ENCODE peak calls at places on chromosome 12, in four cellular contexts. U, Q, P and W are unnamed samples. For H3K4me1, the result is how much of the 10 kb centered on the place peaks cover.

GRCh38 chr12:4118601-4119156 is 154.9 kb upstream of the CCND2 start:
- DNase-seq in U (no peak), Q (no peak), P (peak), W (no peak)

GRCh38 chr12:119114294-119114693 is 64.4 kb upstream of the HSPB8 start:
- DNase-seq in U (no peak), Q (no peak), P (no peak), W (no peak)

GRCh38 chr12:96471368-96472040 is 17.9 kb upstream of the CFAP54 start:
- DNase-seq in U (peak), Q (no peak), P (no peak), W (no peak)

GRCh38 chr12:132560421-132560830 is 50.0 kb downstream of the LRCOL1 start:
- DNase-seq in U (no peak), Q (no peak), P (peak), W (no peak)

GRCh38 chr12:67508830-67509229 is 139.7 kb upstream of the DYRK2 start:
- DNase-seq in U (no peak), Q (no peak), P (no peak), W (no peak)

GRCh38 chr12:76266797-76267196 is 81.4 kb downstream of the BBS10 start:
- DNase-seq in U (peak), Q (no peak), P (no peak), W (peak)

GRCh38 chr12:131076791-131077747 is 123.4 kb downstream of the ADGRD1 start:
- DNase-seq in U (no peak), Q (no peak), P (no peak), W (no peak)

GRCh38 chr12:65740873-65741600 is 83.2 kb upstream of the HMGA2 start:
- DNase-seq in U (peak), Q (peak), P (peak), W (peak)

GRCh38 chr12:52615208-52615868 is 3.0 kb downstream of the KRT73 start:
- DNase-seq in U (no peak), Q (no peak), P (peak), W (no peak)

GRCh38 chr12:52615912-52616311 is 2.4 kb downstream of the KRT73 start:
- DNase-seq in U (no peak), Q (no peak), P (peak), W (no peak)

GRCh38 chr12:52613363-52614030 is 4.9 kb downstream of the KRT73 start:
- DNase-seq in U (no peak), Q (no peak), P (peak), W (peak)

GRCh38 chr12:52612431-52613290 is 5.7 kb downstream of the KRT73 start:
- DNase-seq in U (no peak), Q (no peak), P (no peak), W (no peak)

DNA sequence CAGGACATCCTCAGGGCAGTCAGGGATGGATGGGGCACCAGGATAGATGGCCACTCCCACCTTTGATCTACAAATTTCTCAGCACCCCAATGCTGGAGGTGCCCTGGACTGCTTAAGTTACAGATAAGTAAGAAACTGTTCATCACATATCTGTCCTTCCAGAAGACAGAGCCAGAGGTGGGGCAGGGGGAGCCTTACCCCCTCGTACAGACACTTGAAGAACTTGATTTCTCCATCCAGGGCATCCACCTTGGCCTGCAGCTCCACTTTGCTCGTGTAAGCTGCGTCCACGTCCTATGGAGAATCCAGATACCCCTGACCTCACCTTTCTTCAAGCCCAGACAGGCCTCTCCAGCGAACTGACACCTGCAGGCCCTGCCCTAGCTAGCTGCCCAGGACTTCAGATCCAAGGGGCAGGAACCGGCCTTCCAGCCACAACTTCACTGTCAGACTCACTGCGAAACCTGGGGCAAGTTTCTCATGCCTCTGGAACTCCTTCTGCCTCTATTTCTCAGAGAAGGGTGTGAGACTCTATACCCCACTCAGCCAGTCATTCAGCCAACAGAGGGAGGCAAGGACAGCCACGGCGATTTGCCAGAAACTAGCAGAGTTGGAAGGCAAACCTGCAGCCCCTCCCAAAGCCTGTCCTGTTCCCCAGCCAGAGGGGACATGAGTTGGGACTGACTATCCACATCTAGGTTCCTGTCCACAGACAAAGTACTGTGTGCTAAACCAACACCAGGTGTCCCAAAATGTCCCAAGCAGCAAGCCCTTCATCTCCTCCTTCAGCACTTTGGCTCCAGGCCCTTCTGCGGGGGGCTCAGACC is 3.8 kb downstream of the KRT73 start:
- DNase-seq in U (no peak), Q (no peak), P (peak), W (peak)
- H3K4me1 ChIP-seq in U (under half), Q (under half), P (under half), W (under half)

DNA sequence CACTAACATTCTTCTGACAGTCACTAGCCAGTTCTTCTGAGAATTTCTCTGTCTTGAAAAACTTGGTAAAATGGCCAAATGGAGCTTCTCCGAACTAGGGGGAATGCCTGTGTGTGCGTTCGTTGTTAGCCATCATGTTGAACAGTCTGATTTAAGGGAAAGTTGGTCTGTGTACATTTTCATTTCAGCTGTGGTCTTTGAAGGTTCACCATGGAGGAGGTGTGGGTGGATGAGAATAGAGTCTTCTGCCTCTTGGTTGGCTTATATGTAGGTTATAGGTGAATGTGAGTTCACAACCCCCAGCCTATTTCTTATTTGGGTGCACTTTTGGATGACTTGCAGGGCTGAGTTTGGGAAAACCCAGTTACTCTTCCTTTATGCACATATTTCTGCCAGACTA is 12.9 kb downstream of the ETV6 start:
- DNase-seq in U (no peak), Q (no peak), P (no peak), W (no peak)
- H3K4me1 ChIP-seq in U (under half), Q (under half), P (under half), W (under half)

GRCh38 chr12:52493172-52493571 is at the start of gene KRT6A:
- DNase-seq in U (no peak), Q (no peak), P (no peak), W (no peak)
- H3K4me1 ChIP-seq in U (under half), Q (under half), P (under half), W (under half)

GRCh38 chr12:6964605-6965025 is 5.8 kb downstream of the PHB2 start:
- DNase-seq in U (no peak), Q (no peak), P (no peak), W (no peak)
- H3K4me1 ChIP-seq in U (under half), Q (under half), P (under half), W (half or more)

GRCh38 chr12:50925342-50925651 is 27.0 kb upstream of the HIGD1C start:
- DNase-seq in U (no peak), Q (no peak), P (peak), W (no peak)

GRCh38 chr12:50927356-50927755 is 25.0 kb upstream of the HIGD1C start:
- DNase-seq in U (no peak), Q (no peak), P (no peak), W (no peak)

GRCh38 chr12:50924439-50925341 is 27.7 kb upstream of the HIGD1C start:
- DNase-seq in U (peak), Q (peak), P (peak), W (peak)

GRCh38 chr12:50926415-50926814 is 25.9 kb upstream of the HIGD1C start:
- DNase-seq in U (no peak), Q (no peak), P (no peak), W (no peak)

DNA sequence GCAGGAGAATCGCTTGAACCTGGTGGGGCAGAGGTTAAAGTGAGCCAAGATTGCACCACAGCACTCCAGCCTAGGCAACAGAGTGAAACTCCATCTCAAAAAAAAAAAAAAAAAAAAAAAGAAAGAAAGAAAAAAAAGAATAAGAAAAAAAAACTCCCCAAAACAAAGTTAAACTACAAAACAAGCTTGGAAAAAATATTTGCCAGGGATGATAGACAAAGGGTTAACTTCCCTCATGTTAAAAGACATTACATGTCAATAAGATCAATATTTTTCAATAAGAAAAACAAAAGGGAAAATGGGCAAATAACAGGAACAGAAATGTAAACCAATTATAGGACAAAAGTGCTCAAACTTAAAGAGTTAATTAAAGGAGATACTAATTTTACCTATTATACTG is 26.4 kb upstream of the HIGD1C start:
- DNase-seq in U (no peak), Q (no peak), P (no peak), W (no peak)
- H3K4me1 ChIP-seq in U (under half), Q (under half), P (under half), W (under half)

DNA sequence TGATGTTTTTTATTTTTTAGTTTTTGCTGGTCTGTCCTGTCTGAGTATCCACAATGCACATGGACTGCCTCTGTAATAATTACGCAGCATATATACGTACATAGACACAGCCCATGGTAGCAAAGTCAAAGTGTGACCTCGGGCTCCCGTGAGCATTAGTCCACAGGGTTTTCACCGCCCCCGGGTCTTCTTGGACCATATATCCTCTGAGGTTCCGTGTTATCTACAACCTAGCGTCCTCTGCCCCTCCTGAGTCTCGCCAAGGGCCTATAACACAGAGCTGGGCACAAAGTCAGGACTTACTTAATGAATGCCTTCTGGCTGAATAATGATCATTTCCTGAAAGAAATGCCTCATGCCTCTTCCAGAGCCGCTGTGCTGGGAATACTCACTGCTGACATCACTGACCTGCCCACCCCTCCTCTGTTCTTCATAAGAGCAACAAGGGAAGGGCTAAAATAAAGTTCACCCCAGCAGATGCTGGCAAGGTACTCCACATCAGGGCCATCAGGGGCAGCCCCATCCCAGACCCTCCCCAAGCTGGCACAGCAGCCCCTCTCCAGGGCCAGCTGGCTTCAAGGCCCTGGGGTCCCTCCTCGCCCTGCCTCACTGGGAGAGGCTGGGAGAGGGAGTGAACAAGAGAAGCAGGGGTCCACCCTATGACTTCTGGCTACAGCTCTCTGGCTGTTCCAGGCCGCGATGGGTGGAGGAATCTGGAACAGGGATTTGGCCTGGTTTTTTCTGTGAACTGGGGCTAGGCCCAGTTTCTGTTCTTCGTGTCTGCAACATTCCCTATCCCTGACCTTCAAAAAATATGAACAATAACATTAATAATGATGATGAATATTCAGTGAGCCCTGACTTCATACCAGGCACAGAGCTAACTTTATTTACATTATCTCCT is 7.9 kb downstream of the HDAC7 start:
- DNase-seq in U (peak), Q (no peak), P (no peak), W (no peak)
- H3K4me1 ChIP-seq in U (half or more), Q (under half), P (under half), W (half or more)